ENCODE peak calls at places on chromosomes 7 and 10, in eight cellular contexts. G is cardiac muscle cell, M is skeletal muscle cell, T is body of pancreas, D is pancreas, U is H7, W is dorsolateral prefrontal cortex, J is choroid plexus epithelial cell. B is an unnamed sample.

GRCh38 chr10:30359373-30360206 is 10.5 kb upstream of the MTPAP start:
- DNase-seq in D (no peak), W (no peak), J (peak), M (no peak), U (peak), T (peak), G (peak), B (no peak)

GRCh38 chr7:149140784-149141183 is 6.5 kb upstream of the ZNF398 start:
- DNase-seq in G (no peak), U (no peak), D (no peak), M (no peak), T (no peak), J (no peak), W (no peak), B (no peak)

GRCh38 chr10:45569471-45569870 is 103.1 kb downstream of the ZFAND4 start:
- DNase-seq in G (no peak), U (no peak), D (no peak), J (no peak), W (no peak), T (no peak), M (no peak), B (no peak)

GRCh38 chr10:131430716-131431402 is 119.3 kb upstream of the TCERG1L start:
- DNase-seq in W (no peak), G (no peak), J (no peak), M (no peak), U (no peak), T (no peak), D (no peak), B (no peak)

GRCh38 chr10:3239066-3239919 is 66.7 kb upstream of the PITRM1 start:
- DNase-seq in M (no peak), J (peak), U (peak), D (peak), W (peak), G (peak), T (peak), B (no peak)

GRCh38 chr7:87215051-87215450 is 4.5 kb downstream of the TMEM243 start:
- DNase-seq in W (no peak), M (no peak), U (no peak), J (no peak), T (no peak), G (no peak), D (no peak), B (no peak)

GRCh38 chr10:8979976-8980375 is 925.5 kb downstream of the GATA3 start:
- DNase-seq in J (no peak), T (no peak), W (no peak), D (no peak), M (no peak), G (no peak), U (no peak), B (no peak)

GRCh38 chr10:48501226-48501625 is 103.6 kb downstream of the ARHGAP22 start:
- DNase-seq in T (no peak), U (no peak), J (no peak), M (no peak), D (no peak), W (no peak), G (no peak), B (no peak)

GRCh38 chr10:110462308-110463095 is 35.2 kb upstream of the DUSP5 start:
- DNase-seq in M (no peak), J (no peak), D (no peak), W (no peak), U (no peak), G (no peak), T (no peak), B (no peak)

GRCh38 chr7:107857541-107857912 is 33.5 kb upstream of the DLD start:
- DNase-seq in G (peak), J (peak), M (no peak), U (no peak), T (no peak), D (no peak), W (no peak), B (peak)

GRCh38 chr7:139108256-139109187 is 998 bp downstream of the ZC3HAV1 start:
- DNase-seq in J (peak), M (no peak), G (peak), D (peak), U (peak), T (peak), W (no peak), B (no peak)

GRCh38 chr7:117645456-117646181 is 165.8 kb downstream of the CFTR start:
- DNase-seq in T (no peak), W (no peak), M (no peak), J (peak), G (peak), U (no peak), D (no peak), B (peak)

GRCh38 chr7:55180821-55181542 is 162.2 kb downstream of the EGFR start:
- DNase-seq in U (no peak), G (no peak), J (no peak), D (no peak), W (no peak), T (no peak), M (no peak), B (no peak)

GRCh38 chr10:93916257-93917063 is 22.7 kb downstream of the SLC35G1 start:
- DNase-seq in J (peak), U (no peak), M (no peak), T (no peak), W (no peak), D (no peak), G (peak), B (no peak)

GRCh38 chr7:156778201-156778600 is 114.8 kb downstream of the LMBR1 start:
- DNase-seq in U (no peak), G (no peak), T (no peak), D (no peak), J (peak), W (no peak), M (no peak), B (no peak)
- H3K4me3 ChIP-seq in U (no peak), G (no peak), T (no peak), D (no peak), J (no peak), W (no peak), M (no peak), B (no peak)

GRCh38 chr7:111210043-111210442 is 119.1 kb downstream of the LRRN3 start:
- DNase-seq in W (no peak), M (no peak), G (no peak), T (no peak), D (no peak), U (no peak), J (no peak), B (no peak)

GRCh38 chr7:111212857-111213523 is 122.1 kb downstream of the LRRN3 start:
- DNase-seq in G (no peak), T (no peak), U (no peak), W (no peak), J (no peak), D (peak), M (no peak), B (no peak)

GRCh38 chr7:111215550-111215949 is 124.6 kb downstream of the LRRN3 start:
- DNase-seq in J (no peak), U (no peak), G (no peak), T (no peak), D (no peak), W (no peak), M (no peak), B (no peak)

DNA sequence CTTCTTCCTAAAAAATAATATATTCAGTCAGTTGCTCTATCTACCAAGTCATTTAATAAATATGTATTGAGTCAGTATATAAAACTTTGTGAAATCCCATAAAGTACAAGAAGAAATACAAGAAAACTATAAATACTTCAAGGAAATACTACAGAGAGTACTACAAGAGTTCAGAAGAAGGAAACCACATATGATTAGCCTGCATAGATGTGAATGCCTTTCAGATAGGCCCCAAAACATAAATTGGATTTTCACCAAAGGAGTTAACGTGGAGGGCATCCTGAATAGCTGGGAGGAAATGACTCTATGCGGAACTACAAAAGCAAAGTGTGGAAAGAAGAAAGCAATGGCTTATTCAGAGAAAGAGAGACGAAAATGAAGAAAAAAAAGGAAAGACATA is 120.1 kb downstream of the LRRN3 start:
- DNase-seq in U (no peak), J (peak), M (peak), D (no peak), G (peak), T (no peak), W (no peak), B (peak)
- H3K4me3 ChIP-seq in U (no peak), J (no peak), M (no peak), D (no peak), G (no peak), T (no peak), W (no peak), B (no peak)

GRCh38 chr10:21166557-21167287 is 269.6 kb upstream of the NEBL start:
- DNase-seq in J (peak), T (peak), M (no peak), D (no peak), W (no peak), G (no peak), U (no peak), B (no peak)

GRCh38 chr10:21169271-21169670 is 272.2 kb upstream of the NEBL start:
- DNase-seq in U (no peak), T (no peak), G (no peak), M (no peak), J (no peak), W (no peak), D (no peak), B (no peak)

GRCh38 chr10:21164687-21165086 is 267.6 kb upstream of the NEBL start:
- DNase-seq in D (no peak), M (no peak), U (no peak), G (no peak), T (no peak), J (no peak), W (no peak), B (no peak)

GRCh38 chr10:21165489-21165888 is 268.4 kb upstream of the NEBL start:
- DNase-seq in M (no peak), U (no peak), W (no peak), J (no peak), D (no peak), G (no peak), T (no peak), B (no peak)

GRCh38 chr10:21167288-21168010 is 270.3 kb upstream of the NEBL start:
- DNase-seq in T (no peak), G (no peak), U (no peak), M (no peak), J (no peak), D (no peak), W (no peak), B (no peak)
- H3K4me3 ChIP-seq in T (no peak), G (no peak), U (no peak), M (no peak), J (peak), D (no peak), W (peak), B (no peak)

DNA sequence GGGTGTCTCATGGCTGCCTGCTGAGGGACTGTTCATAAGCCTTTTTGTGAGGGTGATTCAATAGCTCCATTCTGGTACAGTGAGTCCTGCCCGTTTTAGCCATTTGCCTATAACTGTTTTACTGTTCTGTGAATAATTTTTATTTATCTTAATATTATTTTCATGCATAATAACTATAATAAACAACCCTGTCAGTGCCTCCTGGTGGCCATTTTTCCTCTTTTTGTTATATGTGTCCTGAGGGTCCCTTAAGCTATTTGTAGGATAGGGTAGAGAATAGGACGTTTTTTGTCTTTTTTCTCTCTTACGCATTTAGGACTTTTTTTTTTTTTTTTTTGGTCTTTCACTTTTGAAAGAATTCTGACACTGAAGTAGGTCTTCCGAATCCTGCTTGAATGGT is 2.9 kb downstream of the C1QL3 start:
- DNase-seq in J (peak), T (no peak), D (no peak), W (no peak), M (no peak), U (peak), G (no peak), B (no peak)
- H3K4me3 ChIP-seq in J (no peak), T (no peak), D (no peak), W (peak), M (no peak), U (no peak), G (no peak), B (no peak)

DNA sequence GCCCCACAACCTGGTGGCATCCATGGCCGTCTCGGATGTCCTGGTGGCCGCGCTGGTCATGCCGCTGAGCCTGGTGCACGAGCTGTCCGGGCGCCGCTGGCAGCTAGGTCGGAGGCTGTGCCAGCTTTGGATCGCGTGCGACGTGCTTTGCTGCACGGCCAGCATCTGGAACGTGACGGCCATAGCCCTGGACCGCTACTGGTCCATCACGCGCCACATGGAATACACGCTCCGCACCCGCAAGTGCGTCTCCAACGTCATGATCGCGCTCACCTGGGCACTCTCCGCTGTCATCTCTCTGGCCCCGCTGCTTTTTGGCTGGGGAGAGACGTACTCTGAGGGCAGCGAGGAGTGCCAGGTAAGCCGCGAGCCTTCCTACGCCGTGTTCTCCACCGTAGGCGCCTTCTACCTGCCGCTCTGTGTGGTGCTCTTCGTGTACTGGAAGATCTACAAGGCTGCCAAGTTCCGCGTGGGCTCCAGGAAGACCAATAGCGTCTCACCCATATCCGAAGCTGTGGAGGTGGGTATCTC is 1.1 kb downstream of the HTR5A start:
- DNase-seq in J (no peak), M (no peak), W (no peak), U (peak), D (peak), G (no peak), T (no peak), B (no peak)
- H3K4me3 ChIP-seq in J (no peak), M (no peak), W (peak), U (no peak), D (no peak), G (no peak), T (no peak), B (no peak)

DNA sequence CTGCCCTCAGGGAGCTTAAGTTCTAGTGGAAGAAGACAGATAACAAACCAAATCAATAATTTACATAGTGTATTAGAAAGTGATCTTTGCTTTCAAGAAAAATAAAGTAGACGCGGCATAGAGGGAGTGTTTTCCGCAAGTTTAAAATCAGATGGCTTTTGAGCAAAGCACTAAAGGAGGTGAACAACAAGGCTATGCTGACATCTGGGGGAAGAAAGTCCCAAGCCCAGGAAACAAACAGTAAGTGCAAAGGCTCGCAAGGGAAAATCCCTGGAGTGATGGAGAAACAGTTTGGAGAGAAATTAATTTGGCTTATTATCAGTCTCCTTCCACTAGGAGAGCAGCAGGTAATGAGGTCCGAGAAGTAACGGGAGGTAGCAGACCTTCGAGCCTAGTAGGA is 1.9 kb upstream of the CNNM2 start:
- DNase-seq in M (no peak), W (no peak), J (no peak), G (no peak), D (no peak), U (no peak), T (no peak), B (no peak)
- H3K4me3 ChIP-seq in M (no peak), W (no peak), J (no peak), G (no peak), D (no peak), U (no peak), T (no peak), B (no peak)

GRCh38 chr7:27167916-27168264 is 2.6 kb upstream of the HOXA9 start:
- DNase-seq in M (no peak), U (no peak), J (no peak), D (no peak), T (no peak), G (no peak), W (no peak), B (no peak)
- H3K4me3 ChIP-seq in M (peak), U (no peak), J (no peak), D (no peak), T (no peak), G (no peak), W (no peak), B (peak)

GRCh38 chr7:100489824-100490223 is 6.1 kb downstream of the NYAP1 start:
- DNase-seq in J (peak), T (no peak), M (peak), D (peak), W (peak), U (peak), G (peak), B (peak)

GRCh38 chr7:100493476-100494264 is 9.9 kb downstream of the NYAP1 start:
- DNase-seq in W (no peak), J (peak), T (peak), M (no peak), D (peak), G (peak), U (peak), B (no peak)

GRCh38 chr7:100491192-100491578 is 7.5 kb downstream of the NYAP1 start:
- DNase-seq in W (no peak), M (no peak), G (no peak), D (no peak), J (no peak), T (no peak), U (no peak), B (no peak)

GRCh38 chr7:100490483-100491191 is 6.9 kb downstream of the NYAP1 start:
- DNase-seq in D (peak), G (no peak), M (no peak), J (no peak), W (no peak), T (no peak), U (peak), B (no peak)

GRCh38 chr7:100492738-100493475 is 9.2 kb downstream of the NYAP1 start:
- DNase-seq in G (no peak), W (no peak), U (no peak), T (no peak), D (no peak), J (no peak), M (no peak), B (no peak)
- H3K4me3 ChIP-seq in G (no peak), W (peak), U (peak), T (no peak), D (no peak), J (peak), M (no peak), B (no peak)

B was measured in BJ.